ENCODE peak calls at places on chromosomes 2 and 18, in seven cellular contexts. D, R, P, L, Z, M and N are unnamed samples.
A peak's percentile ranks its signal among the peaks of the same experiment; 100 is the strongest.

GRCh38 chr2:59761966-59762365 is 791.5 kb downstream of the BCL11A start:
- DNase-seq in M (no peak), R (no peak), Z (no peak), L (no peak), P (no peak), D (no peak), N (no peak)

GRCh38 chr2:45276914-45277313 is 267.7 kb upstream of the SIX2 start:
- DNase-seq in D (peak; percentile 59), L (no peak), Z (no peak), R (peak; percentile 46), M (no peak), P (peak; percentile 23), N (no peak)

GRCh38 chr18:79317718-79318117 is 78.0 kb upstream of the NFATC1 start:
- DNase-seq in L (no peak), R (no peak), M (no peak), D (no peak), P (peak; percentile 8), Z (no peak), N (no peak)

GRCh38 chr2:72414108-72414507 is 266.4 kb upstream of the CYP26B1 start:
- DNase-seq in R (peak; percentile 56), Z (no peak), M (no peak), D (peak; percentile 56), P (no peak), L (no peak), N (no peak)

GRCh38 chr2:206164261-206164862 is 4.7 kb downstream of the EEF1B2 start:
- DNase-seq in R (no peak), Z (peak; percentile 24), M (no peak), D (peak; percentile 14), P (peak; percentile 40), L (no peak), N (no peak)

GRCh38 chr2:61461404-61461803 is 9.5 kb downstream of the USP34 start:
- DNase-seq in L (no peak), P (no peak), M (no peak), Z (no peak), D (no peak), R (no peak), N (no peak)

GRCh38 chr2:121088251-121089004 is 196.6 kb downstream of the TFCP2L1 start:
- DNase-seq in D (no peak), R (no peak), P (no peak), Z (peak; percentile 33), L (no peak), M (peak; percentile 37), N (no peak)

GRCh38 chr2:26942543-26943295 is 27.7 kb upstream of the MAPRE3 start:
- DNase-seq in L (no peak), R (peak; percentile 8), D (peak; percentile 18), Z (peak; percentile 73), M (peak; percentile 48), P (peak; percentile 41), N (peak; percentile 88)

GRCh38 chr2:190382851-190383250 is 25.3 kb upstream of the MFSD6 start:
- DNase-seq in M (no peak), D (peak; percentile 57), R (peak; percentile 48), P (peak; percentile 52), Z (peak; percentile 19), L (no peak), N (peak; percentile 75)

GRCh38 chr2:98759827-98760625 is 29.1 kb upstream of the MGAT4A start:
- DNase-seq in M (no peak), L (no peak), Z (no peak), P (no peak), R (no peak), D (no peak), N (no peak)

GRCh38 chr18:59087391-59087790 is 52.3 kb upstream of the SEC11C start:
- DNase-seq in R (no peak), M (no peak), Z (no peak), L (no peak), P (no peak), D (no peak), N (no peak)

GRCh38 chr2:54013996-54014395 is 43.2 kb upstream of the PSME4 start:
- DNase-seq in D (no peak), Z (no peak), P (no peak), M (no peak), R (no peak), L (no peak), N (no peak)

GRCh38 chr18:8406486-8407250 is 202.6 kb upstream of the RAB12 start:
- DNase-seq in R (no peak), Z (no peak), P (no peak), D (no peak), L (no peak), M (no peak), N (no peak)

GRCh38 chr2:47708801-47709499 is 74.0 kb upstream of the MSH6 start:
- DNase-seq in L (no peak), M (no peak), Z (no peak), P (no peak), R (no peak), D (no peak), N (peak; percentile 25)

GRCh38 chr2:39308778-39309177 is 65.0 kb upstream of the CDKL4 start:
- DNase-seq in P (no peak), D (no peak), L (no peak), R (no peak), M (no peak), Z (no peak), N (no peak)

GRCh38 chr2:39301352-39301751 is 57.6 kb upstream of the CDKL4 start:
- DNase-seq in Z (no peak), R (no peak), D (no peak), M (no peak), P (no peak), L (no peak), N (no peak)

GRCh38 chr2:39304200-39304599 is 60.4 kb upstream of the CDKL4 start:
- DNase-seq in L (no peak), R (peak; percentile 53), D (peak; percentile 65), M (no peak), P (peak; percentile 39), Z (no peak), N (no peak)

GRCh38 chr2:39306626-39307025 is 62.9 kb upstream of the CDKL4 start:
- DNase-seq in D (peak; percentile 17), Z (no peak), L (no peak), R (no peak), P (no peak), M (no peak), N (no peak)

DNA sequence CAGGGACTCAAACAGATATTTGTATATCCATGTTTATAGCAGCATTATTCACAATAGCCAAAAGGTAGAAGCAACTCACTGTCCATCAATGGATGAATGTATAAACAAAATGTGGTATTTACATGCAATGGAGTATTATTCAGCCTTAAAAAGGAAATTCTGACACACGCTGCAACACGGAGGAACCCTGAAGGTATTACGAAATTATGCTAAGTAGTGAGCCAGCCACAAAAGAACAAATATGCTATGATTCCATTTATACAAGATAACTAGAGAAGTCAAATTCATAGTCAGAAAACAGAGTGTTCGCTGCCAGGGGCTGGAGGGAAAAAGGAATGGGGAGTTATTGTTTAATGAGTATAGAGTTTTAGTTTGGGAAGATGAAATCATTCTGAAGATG is 61.0 kb upstream of the CDKL4 start:
- DNase-seq in Z (no peak), M (no peak), D (peak; percentile 17), P (no peak), R (no peak), L (no peak), N (no peak)
- TF ChIP-seq CTCF in Z (no peak), M (no peak), D (no peak), P (no peak), R (no peak), L (no peak), N (no peak)

GRCh38 chr18:2148823-2149222 is 422.5 kb downstream of the METTL4 start:
- DNase-seq in M (no peak), P (peak; percentile 12), Z (no peak), D (peak; percentile 21), R (no peak), L (no peak), N (no peak)
- TF ChIP-seq CTCF in M (no peak), P (no peak), Z (no peak), D (no peak), R (no peak), L (no peak), N (no peak)

GRCh38 chr2:119323459-119323858 is 43.2 kb downstream of the C2orf76 start:
- DNase-seq in L (no peak), Z (no peak), M (no peak), P (no peak), R (no peak), D (no peak), N (no peak)

GRCh38 chr2:119327431-119327830 is 39.2 kb downstream of the C2orf76 start:
- DNase-seq in L (no peak), M (no peak), P (no peak), R (no peak), D (no peak), Z (no peak), N (no peak)

GRCh38 chr2:119324748-119325270 is 41.8 kb downstream of the C2orf76 start:
- DNase-seq in R (no peak), Z (no peak), L (no peak), D (no peak), P (no peak), M (no peak), N (no peak)

GRCh38 chr2:119326938-119327337 is 39.7 kb downstream of the C2orf76 start:
- DNase-seq in P (no peak), M (no peak), L (no peak), D (no peak), R (no peak), Z (no peak), N (no peak)
- TF ChIP-seq CTCF in P (no peak), M (no peak), L (no peak), D (no peak), R (no peak), Z (no peak), N (no peak)

GRCh38 chr2:38957972-38958371 is 68.3 kb downstream of the ARHGEF33 start:
- DNase-seq in R (no peak), L (no peak), Z (no peak), P (no peak), D (no peak), M (no peak), N (no peak)

GRCh38 chr2:38960609-38961320 is 71.1 kb downstream of the ARHGEF33 start:
- DNase-seq in R (no peak), P (no peak), L (no peak), D (no peak), Z (no peak), M (no peak), N (no peak)

GRCh38 chr2:38959464-38959863 is 69.8 kb downstream of the ARHGEF33 start:
- DNase-seq in R (no peak), M (no peak), Z (no peak), L (no peak), D (no peak), P (no peak), N (no peak)

GRCh38 chr2:38966006-38966405 is 76.3 kb downstream of the ARHGEF33 start:
- DNase-seq in L (no peak), Z (no peak), M (no peak), P (no peak), R (no peak), D (no peak), N (no peak)

DNA sequence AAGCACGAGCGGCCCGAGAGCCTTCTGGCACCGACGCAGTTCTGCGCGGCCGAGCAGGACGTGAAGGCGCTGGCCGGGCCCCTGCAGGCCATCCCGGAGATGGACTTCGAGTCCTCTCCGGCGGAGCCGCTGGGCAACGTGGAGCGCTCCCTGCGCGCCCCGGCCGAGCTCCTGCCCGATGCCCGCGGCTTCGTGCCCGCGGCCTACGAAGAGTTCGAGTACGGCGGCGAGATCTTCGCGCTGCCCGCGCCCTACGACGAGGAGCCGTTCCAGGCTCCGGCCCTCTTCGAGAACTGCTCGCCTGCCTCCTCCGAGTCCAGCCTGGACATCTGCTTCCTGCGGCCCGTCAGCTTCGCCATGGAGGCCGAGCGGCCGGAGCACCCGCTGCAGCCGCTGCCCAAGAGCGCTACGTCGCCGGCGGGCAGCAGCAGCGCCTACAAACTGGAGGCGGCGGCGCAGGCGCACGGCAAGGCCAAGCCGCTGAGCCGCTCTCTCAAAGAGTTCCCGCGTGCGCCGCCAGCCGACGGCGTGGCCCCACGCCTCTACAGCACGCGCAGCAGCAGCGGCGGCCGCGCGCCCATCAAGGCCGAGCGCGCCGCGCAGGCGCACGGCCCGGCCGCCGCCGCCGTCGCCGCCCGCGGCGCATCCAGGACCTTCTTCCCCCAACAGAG is 70.4 kb downstream of the ARHGEF33 start:
- DNase-seq in Z (peak; percentile 30), D (peak; percentile 91), P (peak; percentile 88), M (peak; percentile 82), R (peak; percentile 83), L (no peak), N (peak; percentile 86)
- TF ChIP-seq CTCF in Z (peak; percentile 8), D (no peak), P (no peak), M (peak; percentile 6), R (no peak), L (no peak), N (no peak)